ENCODE peak calls at places on chromosomes 4 and X, in five cellular contexts. H is neural progenitor cell, Y is spleen, I is left ventricle myocardium inferior, M is RWPE2. B is an unnamed sample. For H3K36me3 and H3K27me3, the result is how much of the 10 kb centered on the place peaks cover.

GRCh38 chr4:82975792-82976191 is 34.8 kb downstream of the LIN54 start:
- DNase-seq in H (no peak), Y (no peak), I (no peak), M (no peak), B (no peak)

GRCh38 chrX:63428348-63428747 is 77.2 kb upstream of the SPIN4 start:
- DNase-seq in H (no peak), Y (no peak), I (no peak), M (no peak), B (no peak)

GRCh38 chr4:42568610-42569207 is 88.2 kb downstream of the ATP8A1 start:
- DNase-seq in H (peak), Y (no peak), I (no peak), M (no peak), B (peak)

GRCh38 chrX:17703201-17703600 is 34.1 kb upstream of the SCML1 start:
- DNase-seq in H (no peak), Y (no peak), I (no peak), M (no peak), B (no peak)

GRCh38 chrX:148223361-148223760 is 242.2 kb downstream of the FMR1NB start:
- DNase-seq in H (no peak), Y (no peak), I (no peak), M (no peak), B (no peak)

GRCh38 chrX:23374291-23374690 is 39.6 kb downstream of the PTCHD1 start:
- DNase-seq in H (peak), Y (no peak), I (no peak), M (no peak), B (peak)

GRCh38 chrX:29911673-29912072 is 303.7 kb upstream of the MAGEB2 start:
- DNase-seq in H (no peak), Y (no peak), I (no peak), M (no peak), B (no peak)

GRCh38 chr4:142126890-142127497 is 490.6 kb downstream of the IL15 start:
- DNase-seq in H (peak), Y (no peak), I (no peak), M (no peak), B (peak)

GRCh38 chrX:42943051-42943450 is 165.1 kb upstream of the PPP1R2C start:
- DNase-seq in H (no peak), Y (no peak), I (no peak), M (no peak), B (no peak)

GRCh38 chr4:37438880-37439279 is 194.3 kb downstream of the NWD2 start:
- DNase-seq in H (no peak), Y (no peak), I (no peak), M (no peak), B (no peak)

DNA sequence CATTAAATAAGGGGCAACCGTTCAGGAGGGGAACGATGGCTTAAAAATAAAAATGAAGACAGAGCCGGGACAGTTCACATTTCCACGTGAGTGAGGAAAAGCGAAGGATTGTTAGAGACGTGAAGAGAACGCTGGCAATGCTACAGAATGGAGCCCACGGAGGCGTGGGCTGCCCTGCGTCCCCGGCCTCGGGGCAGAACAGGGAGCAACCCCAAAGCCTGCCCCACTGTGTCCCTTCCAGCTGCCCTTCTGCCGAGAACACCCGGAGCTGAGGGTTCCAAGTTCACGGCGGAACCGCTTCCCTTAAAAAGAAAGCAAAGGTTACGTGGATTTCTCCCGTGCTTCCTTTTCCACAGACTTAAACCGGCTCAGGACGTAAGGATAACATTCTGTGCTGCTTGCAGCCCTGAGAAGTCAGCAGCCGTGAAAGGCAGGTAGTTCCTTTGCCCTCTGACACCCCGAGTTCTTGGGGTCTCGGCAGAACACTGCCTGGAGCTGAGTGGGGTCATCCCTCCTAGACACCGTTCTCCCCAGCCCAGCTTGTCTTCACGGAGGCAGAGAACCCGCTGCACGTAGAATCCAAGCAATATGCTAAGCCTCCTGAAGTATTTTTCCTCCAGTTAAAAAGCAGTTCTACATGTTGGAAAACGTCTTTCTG is 14.2 kb downstream of the DHRSX start:
- DNase-seq in H (no peak), Y (peak), I (no peak), M (peak), B (no peak)
- H3K36me3 ChIP-seq in H (under half), Y (half or more), I (under half), M (under half), B (half or more)

GRCh38 chrX:21949689-21950088 is 9.2 kb downstream of the SMS start:
- DNase-seq in H (no peak), Y (no peak), I (no peak), M (no peak), B (no peak)
- H3K4me3 ChIP-seq in H (no peak), Y (no peak), I (no peak), M (no peak), B (no peak)

DNA sequence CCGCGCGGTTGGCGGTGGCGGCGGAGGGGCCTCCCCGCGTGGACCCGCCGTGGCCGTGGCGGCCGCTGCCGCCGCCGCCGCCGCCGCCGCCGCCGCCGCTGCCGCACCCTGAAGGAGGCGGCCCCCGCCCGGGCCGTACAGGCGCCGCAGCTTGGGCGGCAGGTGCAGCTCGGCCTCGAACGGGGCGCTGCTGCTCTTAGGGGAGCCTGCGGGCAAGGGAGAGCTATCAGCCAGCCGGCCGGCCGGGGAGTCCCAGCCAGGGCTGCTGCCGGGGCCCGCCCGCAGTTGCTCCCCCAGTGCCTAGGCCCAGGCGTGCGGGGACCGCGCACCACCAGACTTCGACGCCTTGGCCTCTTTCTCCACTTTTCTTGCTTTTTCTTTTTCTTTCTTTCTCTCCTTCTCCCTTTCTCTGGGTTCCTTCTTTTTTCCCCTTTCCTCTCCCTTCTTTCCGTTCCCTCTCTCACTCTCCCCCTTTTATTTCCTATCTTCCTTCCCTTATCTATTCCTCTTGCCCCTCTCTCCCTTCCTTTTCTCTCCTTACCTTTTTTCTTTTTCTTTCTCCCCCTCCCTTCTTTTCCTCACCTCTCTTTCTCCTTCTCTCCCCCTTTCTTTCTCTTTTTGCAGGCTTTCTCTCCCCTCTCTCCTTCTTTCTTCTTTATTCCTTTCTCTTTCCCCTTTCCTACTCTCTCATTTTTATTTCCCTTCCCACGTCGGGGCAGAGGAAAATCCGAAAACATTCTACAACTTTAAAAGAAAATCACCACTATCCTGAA is 2.0 kb downstream of the ARX start:
- DNase-seq in H (peak), Y (no peak), I (no peak), M (no peak), B (no peak)
- H3K27me3 ChIP-seq in H (half or more), Y (half or more), I (half or more), M (half or more), B (under half)

DNA sequence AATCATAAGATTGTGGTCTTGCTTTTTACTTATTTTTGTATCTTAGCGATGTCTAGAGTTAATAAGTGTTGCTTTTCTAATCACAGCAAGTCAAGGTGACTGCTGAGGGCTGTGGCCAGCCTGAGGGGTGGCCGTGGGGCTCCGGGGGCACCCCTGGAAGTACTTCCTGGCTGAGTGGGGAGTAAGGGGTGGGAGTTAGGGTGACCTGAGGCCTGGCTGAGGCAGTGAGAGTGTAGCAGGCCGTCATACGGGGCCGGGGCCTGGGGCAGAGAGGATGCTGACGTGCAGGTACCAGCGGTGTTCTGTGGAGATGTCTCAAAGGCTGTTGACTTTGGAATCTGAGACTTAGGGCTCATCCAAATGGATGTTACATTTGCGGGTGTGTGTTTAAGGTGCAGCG is 29.3 kb downstream of the PIGG start:
- DNase-seq in H (no peak), Y (peak), I (no peak), M (no peak), B (no peak)
- H3K36me3 ChIP-seq in H (under half), Y (half or more), I (half or more), M (under half), B (under half)

DNA sequence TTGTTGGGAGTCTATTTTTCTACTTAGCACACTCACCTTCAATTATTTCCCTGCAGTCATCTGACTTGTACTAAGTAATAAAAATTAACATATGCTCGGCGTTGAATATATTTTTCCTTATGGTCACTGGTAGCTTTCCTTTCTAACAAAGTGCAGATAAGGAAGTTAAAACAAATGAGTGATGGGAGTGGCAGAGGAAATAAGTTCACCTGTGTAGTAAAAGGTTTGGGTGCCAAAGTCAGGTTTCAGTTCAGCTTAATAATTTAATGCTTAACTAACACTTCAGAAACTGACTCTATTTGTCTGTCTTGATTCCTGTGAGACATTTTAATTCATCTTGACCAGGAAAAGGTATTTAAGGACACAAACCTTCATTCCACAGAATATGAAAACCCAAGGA is 184.4 kb downstream of the PCDH7 start:
- DNase-seq in H (no peak), Y (no peak), I (no peak), M (no peak), B (no peak)
- H3K4me3 ChIP-seq in H (no peak), Y (no peak), I (no peak), M (no peak), B (no peak)

GRCh38 chr4:8013976-8014726 is 74.5 kb upstream of the AFAP1 start:
- DNase-seq in H (no peak), Y (no peak), I (no peak), M (no peak), B (no peak)
- H3K27me3 ChIP-seq in H (under half), Y (under half), I (under half), M (under half), B (under half)

DNA sequence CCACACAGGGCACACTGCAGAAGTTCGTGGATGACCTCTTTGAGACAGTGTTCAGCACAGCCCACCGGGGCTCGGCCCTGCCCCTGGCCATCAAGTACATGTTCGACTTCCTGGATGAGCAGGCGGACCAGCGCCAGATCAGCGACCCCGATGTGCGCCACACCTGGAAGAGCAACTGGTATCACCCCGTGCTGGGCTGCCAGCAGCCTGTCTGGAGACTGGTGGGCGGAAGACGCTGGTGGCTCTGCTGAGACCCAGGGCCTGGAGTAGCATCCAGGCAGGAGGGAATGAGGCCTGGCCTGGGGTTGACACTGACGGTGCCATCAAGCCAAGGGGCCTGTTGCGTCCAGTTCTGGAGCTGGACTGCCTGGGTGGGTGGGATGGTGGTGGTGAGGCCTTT is 8.6 kb downstream of the LAGE3 start:
- DNase-seq in H (no peak), Y (peak), I (no peak), M (no peak), B (no peak)
- H3K36me3 ChIP-seq in H (under half), Y (under half), I (under half), M (under half), B (under half)

GRCh38 chr4:8186883-8187282 is 12.2 kb upstream of the SH3TC1 start:
- DNase-seq in H (no peak), Y (no peak), I (no peak), M (no peak), B (no peak)

GRCh38 chr4:8188085-8188484 is 11.0 kb upstream of the SH3TC1 start:
- DNase-seq in H (no peak), Y (no peak), I (no peak), M (peak), B (peak)

GRCh38 chr4:8191136-8191747 is 7.8 kb upstream of the SH3TC1 start:
- DNase-seq in H (no peak), Y (peak), I (peak), M (peak), B (peak)

GRCh38 chr4:8189551-8190466 is 9.3 kb upstream of the SH3TC1 start:
- DNase-seq in H (no peak), Y (no peak), I (no peak), M (no peak), B (no peak)

DNA sequence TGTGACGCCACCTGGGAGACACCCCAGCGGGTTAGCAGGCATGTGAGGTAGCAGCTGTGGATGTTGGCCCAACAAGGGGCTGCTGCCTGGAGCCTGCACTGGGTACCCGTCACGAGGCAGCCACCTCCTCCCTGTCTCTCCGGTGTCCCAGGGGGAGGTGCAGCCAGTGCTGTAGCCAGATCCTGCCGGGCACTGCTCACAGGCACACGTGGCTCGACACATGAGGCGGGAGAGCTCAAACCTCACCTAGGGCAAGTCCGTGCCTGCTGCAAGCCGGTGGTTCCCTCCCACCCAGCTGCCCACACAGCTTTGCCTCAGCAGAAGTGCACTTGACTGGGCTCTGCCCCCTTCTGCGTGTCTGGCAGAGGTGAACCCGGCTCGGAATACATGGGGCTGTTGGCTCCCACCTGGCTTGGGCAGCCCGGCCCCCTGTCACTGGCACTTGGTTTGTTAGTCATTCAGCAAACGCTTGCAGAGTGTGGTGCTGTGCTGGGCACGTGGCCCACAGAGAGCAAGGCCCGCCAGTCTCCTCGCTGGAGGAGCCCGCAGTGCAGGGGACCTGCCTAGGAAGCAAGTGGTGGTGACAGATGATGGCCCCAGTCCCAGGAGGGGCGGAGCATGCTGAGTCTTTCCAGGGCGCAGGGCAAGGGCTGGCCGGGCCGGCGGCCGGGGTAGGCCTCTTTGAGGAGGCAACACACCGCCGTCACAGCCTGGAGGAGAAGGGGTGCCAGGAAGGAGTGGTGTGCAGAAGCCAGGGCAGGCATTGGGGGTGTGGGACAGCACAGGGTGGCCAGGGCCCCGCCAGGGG is 10.1 kb upstream of the SH3TC1 start:
- DNase-seq in H (no peak), Y (no peak), I (peak), M (peak), B (peak)
- H3K4me3 ChIP-seq in H (no peak), Y (no peak), I (peak), M (no peak), B (no peak)